ENCODE peak calls at places on chromosomes 2 and 18, in four cellular contexts. One of them, this sample, is unnamed.

GRCh38 chr2:100733344-100734187 is 86.4 kb upstream of the NPAS2 start:
- DNase-seq in fibroblast of mammary gland: peak
- DNase-seq in heart right ventricle: peak
- DNase-seq in colonic mucosa: no peak
- DNase-seq in this sample: no peak

GRCh38 chr2:128309341-128310093 is 9.2 kb downstream of the HS6ST1 start:
- DNase-seq in fibroblast of mammary gland: no peak
- DNase-seq in heart right ventricle: peak
- DNase-seq in colonic mucosa: peak
- DNase-seq in this sample: no peak

GRCh38 chr2:55511508-55512124 is 7.9 kb upstream of the CFAP36 start:
- DNase-seq in fibroblast of mammary gland: peak
- DNase-seq in heart right ventricle: no peak
- DNase-seq in colonic mucosa: no peak
- DNase-seq in this sample: no peak

GRCh38 chr18:79955302-79956075 is 4.0 kb upstream of the SLC66A2 start:
- DNase-seq in fibroblast of mammary gland: peak
- DNase-seq in heart right ventricle: no peak
- DNase-seq in colonic mucosa: peak
- DNase-seq in this sample: no peak

GRCh38 chr2:37243435-37243834 is 12.0 kb downstream of the NDUFAF7 start:
- DNase-seq in fibroblast of mammary gland: no peak
- DNase-seq in heart right ventricle: no peak
- DNase-seq in colonic mucosa: no peak
- DNase-seq in this sample: no peak

GRCh38 chr2:27752551-27753237 is 18.8 kb upstream of the MRPL33 start:
- DNase-seq in fibroblast of mammary gland: no peak
- DNase-seq in heart right ventricle: no peak
- DNase-seq in colonic mucosa: peak
- DNase-seq in this sample: no peak

GRCh38 chr2:99410276-99410675 is 73.1 kb downstream of the EIF5B start:
- DNase-seq in fibroblast of mammary gland: no peak
- DNase-seq in heart right ventricle: no peak
- DNase-seq in colonic mucosa: no peak
- DNase-seq in this sample: no peak

GRCh38 chr18:75880913-75881504 is 453.5 kb upstream of the SMIM21 start:
- DNase-seq in fibroblast of mammary gland: no peak
- DNase-seq in heart right ventricle: no peak
- DNase-seq in colonic mucosa: no peak
- DNase-seq in this sample: no peak

GRCh38 chr18:57835904-57836303 is 32.8 kb upstream of the ATP8B1 start:
- DNase-seq in fibroblast of mammary gland: no peak
- DNase-seq in heart right ventricle: no peak
- DNase-seq in colonic mucosa: no peak
- DNase-seq in this sample: no peak

GRCh38 chr2:162825578-162825977 is 13.0 kb downstream of the KCNH7 start:
- DNase-seq in fibroblast of mammary gland: no peak
- DNase-seq in heart right ventricle: no peak
- DNase-seq in colonic mucosa: no peak
- DNase-seq in this sample: no peak

GRCh38 chr2:30679416-30680088 is 127.7 kb downstream of the CAPN13 start:
- DNase-seq in fibroblast of mammary gland: peak
- DNase-seq in heart right ventricle: no peak
- DNase-seq in colonic mucosa: no peak
- DNase-seq in this sample: no peak

GRCh38 chr2:200765139-200765951 is 46.4 kb upstream of the BZW1 start:
- DNase-seq in fibroblast of mammary gland: peak
- DNase-seq in heart right ventricle: no peak
- DNase-seq in colonic mucosa: peak
- DNase-seq in this sample: peak

GRCh38 chr2:62038980-62039771 is 133.7 kb downstream of the COMMD1 start:
- DNase-seq in fibroblast of mammary gland: peak
- DNase-seq in heart right ventricle: no peak
- DNase-seq in colonic mucosa: no peak
- DNase-seq in this sample: peak

GRCh38 chr2:149320362-149320761 is 10.0 kb upstream of the LYPD6 start:
- DNase-seq in fibroblast of mammary gland: no peak
- DNase-seq in heart right ventricle: peak
- DNase-seq in colonic mucosa: no peak
- DNase-seq in this sample: no peak

GRCh38 chr18:33841221-33841967 is 263.4 kb downstream of the ASXL3 start:
- DNase-seq in fibroblast of mammary gland: no peak
- DNase-seq in heart right ventricle: no peak
- DNase-seq in colonic mucosa: no peak
- DNase-seq in this sample: no peak

GRCh38 chr18:59022167-59022945 is 117.3 kb upstream of the SEC11C start:
- DNase-seq in fibroblast of mammary gland: peak
- DNase-seq in heart right ventricle: no peak
- DNase-seq in colonic mucosa: no peak
- DNase-seq in this sample: no peak

GRCh38 chr18:13558790-13559189 is 167.6 kb downstream of the FAM210A start:
- DNase-seq in fibroblast of mammary gland: no peak
- DNase-seq in heart right ventricle: no peak
- DNase-seq in colonic mucosa: no peak
- DNase-seq in this sample: no peak

GRCh38 chr2:16023663-16024360 is 83.5 kb downstream of the MYCN start:
- DNase-seq in fibroblast of mammary gland: no peak
- DNase-seq in heart right ventricle: no peak
- DNase-seq in colonic mucosa: no peak
- DNase-seq in this sample: no peak

GRCh38 chr2:37573406-37573805 is 98.0 kb downstream of the CDC42EP3 start:
- DNase-seq in fibroblast of mammary gland: peak
- DNase-seq in heart right ventricle: no peak
- DNase-seq in colonic mucosa: no peak
- DNase-seq in this sample: no peak

GRCh38 chr2:23661276-23662050 is 265.5 kb downstream of the ATAD2B start:
- DNase-seq in fibroblast of mammary gland: no peak
- DNase-seq in heart right ventricle: no peak
- DNase-seq in colonic mucosa: no peak
- DNase-seq in this sample: peak

GRCh38 chr18:34978953-34979608 is 62.1 kb upstream of the MAPRE2 start:
- DNase-seq in fibroblast of mammary gland: peak
- DNase-seq in heart right ventricle: peak
- DNase-seq in colonic mucosa: peak
- DNase-seq in this sample: peak

GRCh38 chr2:138846216-138846821 is 66.1 kb upstream of the NXPH2 start:
- DNase-seq in fibroblast of mammary gland: peak
- DNase-seq in heart right ventricle: no peak
- DNase-seq in colonic mucosa: no peak
- DNase-seq in this sample: peak

GRCh38 chr2:241810304-241811208 is 1.6 kb downstream of the NEU4 start:
- DNase-seq in fibroblast of mammary gland: no peak
- DNase-seq in heart right ventricle: peak
- DNase-seq in colonic mucosa: peak
- DNase-seq in this sample: no peak

GRCh38 chr2:238989484-238989883 is 141.6 kb downstream of the TWIST2 start:
- DNase-seq in fibroblast of mammary gland: no peak
- DNase-seq in heart right ventricle: no peak
- DNase-seq in colonic mucosa: no peak
- DNase-seq in this sample: no peak

GRCh38 chr2:223625652-223626051 is 23.5 kb upstream of the SCG2 start:
- DNase-seq in fibroblast of mammary gland: no peak
- DNase-seq in heart right ventricle: no peak
- DNase-seq in colonic mucosa: no peak
- DNase-seq in this sample: peak

GRCh38 chr2:140650825-140651224 is 1480.0 kb downstream of the LRP1B start:
- DNase-seq in fibroblast of mammary gland: peak
- DNase-seq in heart right ventricle: no peak
- DNase-seq in colonic mucosa: no peak
- DNase-seq in this sample: no peak

GRCh38 chr2:16329421-16329820 is 336.2 kb downstream of the CYRIA start:
- DNase-seq in fibroblast of mammary gland: no peak
- DNase-seq in heart right ventricle: no peak
- DNase-seq in colonic mucosa: no peak
- DNase-seq in this sample: no peak

GRCh38 chr2:10659898-10660568 is 29.7 kb downstream of the NOL10 start:
- DNase-seq in fibroblast of mammary gland: peak
- DNase-seq in heart right ventricle: peak
- DNase-seq in colonic mucosa: peak
- DNase-seq in this sample: peak

GRCh38 chr2:234130734-234131133 is 80.2 kb downstream of the SPP2 start:
- DNase-seq in fibroblast of mammary gland: no peak
- DNase-seq in heart right ventricle: no peak
- DNase-seq in colonic mucosa: no peak
- DNase-seq in this sample: no peak

GRCh38 chr2:237574894-237575868 is 8.8 kb downstream of the PRLH start:
- DNase-seq in fibroblast of mammary gland: peak
- DNase-seq in heart right ventricle: peak
- DNase-seq in colonic mucosa: peak
- DNase-seq in this sample: no peak

GRCh38 chr2:145203931-145204330 is 684.0 kb upstream of the ZEB2 start:
- DNase-seq in fibroblast of mammary gland: no peak
- DNase-seq in heart right ventricle: no peak
- DNase-seq in colonic mucosa: no peak
- DNase-seq in this sample: no peak

GRCh38 chr2:235390108-235390815 is 103.6 kb upstream of the AGAP1 start:
- DNase-seq in fibroblast of mammary gland: no peak
- DNase-seq in heart right ventricle: no peak
- DNase-seq in colonic mucosa: peak
- DNase-seq in this sample: peak

GRCh38 chr18:67783215-67783946 is 266.9 kb upstream of the DSEL start:
- DNase-seq in fibroblast of mammary gland: peak
- DNase-seq in heart right ventricle: no peak
- DNase-seq in colonic mucosa: no peak
- DNase-seq in this sample: no peak

GRCh38 chr2:168561991-168562390 is 105.9 kb downstream of the CERS6 start:
- DNase-seq in fibroblast of mammary gland: no peak
- DNase-seq in heart right ventricle: no peak
- DNase-seq in colonic mucosa: no peak
- DNase-seq in this sample: no peak

GRCh38 chr2:168560817-168561485 is 104.9 kb downstream of the CERS6 start:
- DNase-seq in fibroblast of mammary gland: no peak
- DNase-seq in heart right ventricle: no peak
- DNase-seq in colonic mucosa: no peak
- DNase-seq in this sample: no peak

GRCh38 chr2:168555283-168555682 is 99.2 kb downstream of the CERS6 start:
- DNase-seq in fibroblast of mammary gland: no peak
- DNase-seq in heart right ventricle: no peak
- DNase-seq in colonic mucosa: no peak
- DNase-seq in this sample: no peak

GRCh38 chr2:168562971-168563370 is 106.9 kb downstream of the CERS6 start:
- DNase-seq in fibroblast of mammary gland: no peak
- DNase-seq in heart right ventricle: no peak
- DNase-seq in colonic mucosa: no peak
- DNase-seq in this sample: no peak

DNA sequence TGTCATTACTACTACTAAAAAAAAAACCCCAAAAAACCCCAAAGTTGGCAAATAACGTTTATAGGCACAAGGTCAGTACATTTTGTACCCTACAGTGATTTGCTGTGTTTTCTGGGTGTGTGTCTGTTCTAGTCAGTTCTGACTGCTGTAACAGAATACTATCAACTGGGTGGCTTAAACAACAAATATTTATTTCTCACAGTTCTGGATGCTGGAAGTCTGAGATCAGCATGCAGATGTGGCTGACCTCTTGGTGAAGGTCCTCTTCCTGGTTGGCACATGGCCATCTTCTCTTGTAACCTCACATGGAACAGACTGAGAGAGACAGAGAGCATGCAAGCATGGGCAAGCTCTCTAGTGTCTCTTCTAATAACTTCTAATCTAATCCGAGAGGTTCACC is 103.1 kb downstream of the CERS6 start:
- DNase-seq in fibroblast of mammary gland: peak
- DNase-seq in heart right ventricle: no peak
- DNase-seq in colonic mucosa: peak
- DNase-seq in this sample: no peak
- H3K4me3 ChIP-seq in fibroblast of mammary gland: no peak
- H3K4me3 ChIP-seq in heart right ventricle: no peak
- H3K4me3 ChIP-seq in colonic mucosa: no peak
- H3K4me3 ChIP-seq in this sample: no peak

GRCh38 chr2:65204461-65205230 is 23.0 kb upstream of the ACTR2 start:
- DNase-seq in fibroblast of mammary gland: peak
- DNase-seq in heart right ventricle: peak
- DNase-seq in colonic mucosa: no peak
- DNase-seq in this sample: no peak
- H3K4me3 ChIP-seq in fibroblast of mammary gland: no peak
- H3K4me3 ChIP-seq in heart right ventricle: no peak
- H3K4me3 ChIP-seq in colonic mucosa: no peak
- H3K4me3 ChIP-seq in this sample: no peak

DNA sequence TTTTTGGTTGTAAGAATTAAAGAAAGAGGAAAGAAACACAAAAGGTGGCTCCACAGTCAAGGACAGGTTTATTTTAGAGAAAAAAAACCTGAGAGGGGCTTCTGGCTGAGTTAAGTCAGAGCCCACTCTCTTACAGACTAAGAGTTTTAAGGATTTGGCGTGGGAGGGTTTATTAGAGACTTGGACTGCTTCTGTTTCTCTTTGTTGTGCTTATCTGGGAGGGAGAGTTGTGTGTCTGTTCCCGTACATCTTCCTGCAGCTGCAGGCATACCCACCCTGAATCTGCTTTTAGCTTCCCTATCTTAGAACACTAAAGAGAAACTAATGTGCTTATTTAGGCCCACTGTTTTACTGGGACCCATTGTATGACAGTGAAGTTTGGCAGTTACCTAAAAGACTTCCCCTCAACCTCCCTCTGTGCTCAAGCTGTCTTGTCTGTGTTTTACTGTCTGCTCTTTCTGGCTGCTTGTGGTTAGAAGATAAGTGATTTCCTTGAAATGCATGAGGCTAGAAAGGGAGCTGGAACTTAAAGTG is 2.7 kb downstream of the RSAD2 start:
- DNase-seq in fibroblast of mammary gland: no peak
- DNase-seq in heart right ventricle: no peak
- DNase-seq in colonic mucosa: no peak
- DNase-seq in this sample: peak
- H3K4me3 ChIP-seq in fibroblast of mammary gland: no peak
- H3K4me3 ChIP-seq in heart right ventricle: no peak
- H3K4me3 ChIP-seq in colonic mucosa: no peak
- H3K4me3 ChIP-seq in this sample: peak

GRCh38 chr2:157411624-157412336 is 32.1 kb downstream of the CYTIP start:
- DNase-seq in fibroblast of mammary gland: no peak
- DNase-seq in heart right ventricle: no peak
- DNase-seq in colonic mucosa: no peak
- DNase-seq in this sample: no peak

GRCh38 chr2:157418215-157418614 is 25.7 kb downstream of the CYTIP start:
- DNase-seq in fibroblast of mammary gland: no peak
- DNase-seq in heart right ventricle: no peak
- DNase-seq in colonic mucosa: no peak
- DNase-seq in this sample: peak

GRCh38 chr2:157413342-157414035 is 30.4 kb downstream of the CYTIP start:
- DNase-seq in fibroblast of mammary gland: no peak
- DNase-seq in heart right ventricle: no peak
- DNase-seq in colonic mucosa: no peak
- DNase-seq in this sample: peak

GRCh38 chr2:157415632-157416101 is 28.2 kb downstream of the CYTIP start:
- DNase-seq in fibroblast of mammary gland: no peak
- DNase-seq in heart right ventricle: no peak
- DNase-seq in colonic mucosa: no peak
- DNase-seq in this sample: no peak

DNA sequence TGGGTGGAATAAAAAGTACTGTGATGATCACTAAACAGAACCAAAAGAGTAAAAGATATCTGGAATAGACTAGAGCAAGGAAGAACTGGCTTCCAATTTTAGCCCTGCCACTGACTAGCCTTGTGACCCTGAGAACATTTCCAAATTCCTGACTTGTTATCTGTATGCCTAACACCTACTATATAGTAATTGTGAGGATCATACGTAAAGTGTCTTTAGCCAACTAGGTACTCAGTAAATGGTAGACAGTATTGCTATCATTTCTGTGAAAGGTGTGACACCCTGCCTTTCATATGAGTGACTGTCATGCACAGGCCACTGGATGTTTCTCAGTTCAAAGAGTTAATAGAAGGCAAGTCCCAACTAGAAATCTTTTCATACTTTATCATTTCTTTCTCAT is 29.8 kb downstream of the CYTIP start:
- DNase-seq in fibroblast of mammary gland: no peak
- DNase-seq in heart right ventricle: no peak
- DNase-seq in colonic mucosa: no peak
- DNase-seq in this sample: no peak
- H3K4me3 ChIP-seq in fibroblast of mammary gland: no peak
- H3K4me3 ChIP-seq in heart right ventricle: no peak
- H3K4me3 ChIP-seq in colonic mucosa: no peak
- H3K4me3 ChIP-seq in this sample: no peak